ENCODE peak calls at places on chromosome 15, in seven cellular contexts. O is tibial nerve, E is brain microvascular endothelial cell, T is foreskin keratinocyte, B is OCI-LY7, M is sigmoid colon, J is heart left ventricle. R is an unnamed sample.
A peak's percentile ranks its signal among the peaks of the same experiment; 100 is the strongest.

GRCh38 chr15:81296673-81297072 is 27.3 kb downstream of the STARD5 start:
- DNase-seq in O (peak; percentile 37), E (no peak), T (no peak), B (peak; percentile 94), M (peak; percentile 73), J (peak; percentile 74), R (no peak)

GRCh38 chr15:95498956-95499355 is 831.5 kb upstream of the NR2F2 start:
- DNase-seq in O (no peak), E (no peak), T (no peak), B (no peak), M (no peak), J (no peak), R (no peak)

GRCh38 chr15:99344639-99345038 is 93.4 kb downstream of the LRRC28 start:
- DNase-seq in O (no peak), E (no peak), T (no peak), B (no peak), M (no peak), J (no peak), R (no peak)

GRCh38 chr15:70492240-70493177 is 270.8 kb downstream of the UACA start:
- DNase-seq in O (no peak), E (peak; percentile 91), T (peak; percentile 85), B (peak; percentile 87), M (no peak), J (peak; percentile 59), R (peak; percentile 84)

GRCh38 chr15:36936652-36937051 is 163.7 kb downstream of the MEIS2 start:
- DNase-seq in O (no peak), E (no peak), T (no peak), B (no peak), M (no peak), J (no peak), R (no peak)

GRCh38 chr15:78182821-78183220 is 33.7 kb downstream of the IDH3A start:
- DNase-seq in O (no peak), E (no peak), T (peak; percentile 64), B (no peak), M (no peak), J (no peak), R (no peak)

GRCh38 chr15:73632670-73633058 is 525 bp downstream of the NPTN start:
- DNase-seq in O (no peak), E (no peak), T (no peak), B (peak; percentile 40), M (peak; percentile 78), J (no peak), R (no peak)

GRCh38 chr15:38069506-38069905 is 135.1 kb downstream of the TMCO5A start:
- DNase-seq in O (peak; percentile 51), E (peak; percentile 87), T (peak; percentile 72), B (peak; percentile 32), M (peak; percentile 68), J (peak; percentile 35), R (peak; percentile 81)

GRCh38 chr15:36361351-36361870 is 218.0 kb upstream of the CDIN1 start:
- DNase-seq in O (no peak), E (peak; percentile 76), T (no peak), B (no peak), M (no peak), J (no peak), R (peak; percentile 11)

GRCh38 chr15:53072077-53072476 is 281.9 kb upstream of the ONECUT1 start:
- DNase-seq in O (no peak), E (peak; percentile 14), T (peak; percentile 78), B (peak; percentile 33), M (no peak), J (no peak), R (peak; percentile 84)

GRCh38 chr15:84973492-84974460 is 7.9 kb upstream of the PDE8A start:
- DNase-seq in O (no peak), E (peak; percentile 14), T (no peak), B (no peak), M (no peak), J (no peak), R (no peak)

GRCh38 chr15:70268698-70269251 is 171.1 kb upstream of the TLE3 start:
- DNase-seq in O (no peak), E (no peak), T (no peak), B (no peak), M (no peak), J (no peak), R (no peak)

GRCh38 chr15:81152799-81153198 is 18.7 kb downstream of the CFAP161 start:
- DNase-seq in O (no peak), E (no peak), T (peak; percentile 13), B (no peak), M (no peak), J (no peak), R (peak; percentile 17)

GRCh38 chr15:36263666-36264065 is 315.8 kb upstream of the CDIN1 start:
- DNase-seq in O (no peak), E (no peak), T (no peak), B (no peak), M (no peak), J (no peak), R (no peak)

GRCh38 chr15:75025548-75026260 is 2.3 kb downstream of the PPCDC start:
- DNase-seq in O (no peak), E (no peak), T (no peak), B (no peak), M (no peak), J (no peak), R (no peak)

GRCh38 chr15:25863067-25863967 is at the start of gene ATP10A:
- DNase-seq in O (no peak), E (peak; percentile 40), T (no peak), B (no peak), M (peak; percentile 74), J (peak; percentile 40), R (no peak)

GRCh38 chr15:43186003-43186353 is 775 bp downstream of the CCNDBP1 start:
- DNase-seq in O (no peak), E (no peak), T (peak; percentile 15), B (no peak), M (no peak), J (no peak), R (no peak)

GRCh38 chr15:95988574-95988887 is 342.0 kb upstream of the NR2F2 start:
- DNase-seq in O (no peak), E (peak; percentile 9), T (no peak), B (no peak), M (no peak), J (no peak), R (no peak)

GRCh38 chr15:74541494-74542191 is 623 bp downstream of the ARID3B start:
- DNase-seq in O (peak; percentile 15), E (peak; percentile 49), T (peak; percentile 51), B (peak; percentile 18), M (peak; percentile 69), J (peak; percentile 28), R (no peak)

GRCh38 chr15:69096197-69096596 is 64.2 kb upstream of the GLCE start:
- DNase-seq in O (no peak), E (no peak), T (no peak), B (no peak), M (no peak), J (peak; percentile 54), R (no peak)

GRCh38 chr15:98946301-98947255 is 61.0 kb downstream of the PGPEP1L start:
- DNase-seq in O (no peak), E (peak; percentile 14), T (no peak), B (no peak), M (peak; percentile 77), J (peak; percentile 71), R (no peak)

GRCh38 chr15:49185473-49185872 is 15.4 kb downstream of the GALK2 start:
- DNase-seq in O (no peak), E (no peak), T (no peak), B (no peak), M (no peak), J (no peak), R (no peak)

GRCh38 chr15:83250766-83251165 is 33.7 kb downstream of the BNC1 start:
- DNase-seq in O (no peak), E (no peak), T (no peak), B (no peak), M (no peak), J (no peak), R (no peak)
- TF ChIP-seq CTCF in O (no peak), E (no peak), T (no peak), B (no peak), M (no peak), J (no peak), R (no peak)

GRCh38 chr15:66484539-66485112 is 12.9 kb downstream of the SNAPC5 start:
- DNase-seq in O (no peak), E (no peak), T (no peak), B (no peak), M (no peak), J (no peak), R (no peak)
- H3K27ac ChIP-seq in O (no peak overlapping the region), E (no peak overlapping the region), T (no peak overlapping the region), B (no peak overlapping the region), M (no peak overlapping the region), J (no peak overlapping the region), R (no peak overlapping the region)

GRCh38 chr15:40291088-40291574 is 8.3 kb upstream of the ANKRD63 start:
- DNase-seq in O (no peak), E (peak; percentile 33), T (peak; percentile 42), B (no peak), M (peak; percentile 77), J (peak; percentile 64), R (peak; percentile 71)

GRCh38 chr15:40287968-40288367 is 5.1 kb upstream of the ANKRD63 start:
- DNase-seq in O (no peak), E (no peak), T (no peak), B (no peak), M (no peak), J (no peak), R (no peak)

GRCh38 chr15:40286794-40287193 is 3.9 kb upstream of the ANKRD63 start:
- DNase-seq in O (no peak), E (no peak), T (no peak), B (no peak), M (no peak), J (no peak), R (no peak)

GRCh38 chr15:40290540-40291087 is 7.8 kb upstream of the ANKRD63 start:
- DNase-seq in O (no peak), E (no peak), T (no peak), B (no peak), M (no peak), J (no peak), R (no peak)

GRCh38 chr15:40289140-40289775 is 6.4 kb upstream of the ANKRD63 start:
- DNase-seq in O (no peak), E (no peak), T (no peak), B (no peak), M (no peak), J (peak; percentile 71), R (peak; percentile 63)
- TF ChIP-seq CTCF in O (no peak), E (no peak), T (peak; percentile 28), B (no peak), M (no peak), J (peak; percentile 28), R (no peak)

GRCh38 chr15:65875458-65875857 is 6.2 kb downstream of the RAB11A start:
- DNase-seq in O (no peak), E (no peak), T (no peak), B (no peak), M (no peak), J (no peak), R (no peak)

GRCh38 chr15:65881766-65882434 is 12.6 kb downstream of the RAB11A start:
- DNase-seq in O (no peak), E (no peak), T (no peak), B (peak; percentile 44), M (no peak), J (no peak), R (no peak)

GRCh38 chr15:65873271-65873670 is 4.0 kb downstream of the RAB11A start:
- DNase-seq in O (no peak), E (no peak), T (peak; percentile 6), B (no peak), M (no peak), J (no peak), R (no peak)

GRCh38 chr15:65883571-65883970 is 14.3 kb downstream of the RAB11A start:
- DNase-seq in O (no peak), E (no peak), T (no peak), B (no peak), M (no peak), J (no peak), R (no peak)

GRCh38 chr15:65877752-65878151 is 8.5 kb downstream of the RAB11A start:
- DNase-seq in O (no peak), E (no peak), T (no peak), B (no peak), M (no peak), J (no peak), R (no peak)
- H3K27ac ChIP-seq in O (no peak overlapping the region), E (no peak overlapping the region), T (no peak overlapping the region), B (no peak overlapping the region), M (no peak overlapping the region), J (no peak overlapping the region), R (no peak overlapping the region)